ENCODE peak calls at places on chromosomes 16 and 17, in six cellular contexts. G is GM23248, S is neural progenitor cell, L is GM23338, P is hepatocyte, X is PC-3. V is an unnamed sample.
A peak's percentile ranks its signal among the peaks of the same experiment; 100 is the strongest.

GRCh38 chr17:45719335-45720071 is 64.6 kb upstream of the CRHR1 start:
- DNase-seq in P (peak; percentile 68), S (peak; percentile 54), X (peak; percentile 97), G (peak; percentile 96), L (peak; percentile 69), V (no peak)

GRCh38 chr17:50037321-50038107 is 18.4 kb upstream of the ITGA3 start:
- DNase-seq in L (no peak), P (peak; percentile 40), S (no peak), G (peak; percentile 90), X (peak; percentile 92), V (no peak)

GRCh38 chr17:76659928-76660614 is 16.5 kb upstream of the ST6GALNAC1 start:
- DNase-seq in P (no peak), G (peak; percentile 48), X (peak; percentile 50), S (no peak), L (no peak), V (no peak)

GRCh38 chr16:17452931-17453330 is 17.8 kb downstream of the XYLT1 start:
- DNase-seq in L (no peak), S (no peak), P (no peak), X (no peak), G (peak; percentile 55), V (no peak)

GRCh38 chr16:54934536-54935410 is 4.1 kb downstream of the IRX5 start:
- DNase-seq in L (peak; percentile 85), X (no peak), G (peak; percentile 72), S (peak; percentile 86), P (peak; percentile 30), V (no peak)

GRCh38 chr17:74960739-74961342 is 11.7 kb downstream of the HID1 start:
- DNase-seq in S (peak; percentile 80), G (peak; percentile 40), L (peak; percentile 84), P (peak; percentile 87), X (no peak), V (peak; percentile 90)

GRCh38 chr16:65097296-65097695 is 24.6 kb downstream of the CDH11 start:
- DNase-seq in P (no peak), L (no peak), G (no peak), S (no peak), X (no peak), V (no peak)

GRCh38 chr16:4015275-4015990 is 100.8 kb downstream of the ADCY9 start:
- DNase-seq in X (no peak), G (no peak), P (peak; percentile 80), S (no peak), L (no peak), V (no peak)

GRCh38 chr17:74513987-74514631 is 17.2 kb downstream of the CD300LB start:
- DNase-seq in G (peak; percentile 80), P (peak; percentile 29), L (peak; percentile 77), S (peak; percentile 30), X (peak; percentile 46), V (peak; percentile 87)

GRCh38 chr17:3572231-3572630 is 14.6 kb upstream of the TRPV3 start:
- DNase-seq in P (no peak), X (no peak), L (no peak), S (no peak), G (no peak), V (no peak)

GRCh38 chr17:3961564-3962047 is 2.6 kb downstream of the ATP2A3 start:
- DNase-seq in X (no peak), S (no peak), G (no peak), L (no peak), P (no peak), V (peak; percentile 97)

GRCh38 chr16:81522141-81522701 is 77.6 kb downstream of the CMIP start:
- DNase-seq in L (peak; percentile 72), P (no peak), G (no peak), X (peak; percentile 18), S (no peak), V (no peak)

GRCh38 chr16:30585022-30585399 is 486 bp downstream of the ZNF785 start:
- DNase-seq in S (peak; percentile 37), P (peak; percentile 21), X (peak; percentile 4), G (peak; percentile 64), L (peak; percentile 70), V (no peak)

DNA sequence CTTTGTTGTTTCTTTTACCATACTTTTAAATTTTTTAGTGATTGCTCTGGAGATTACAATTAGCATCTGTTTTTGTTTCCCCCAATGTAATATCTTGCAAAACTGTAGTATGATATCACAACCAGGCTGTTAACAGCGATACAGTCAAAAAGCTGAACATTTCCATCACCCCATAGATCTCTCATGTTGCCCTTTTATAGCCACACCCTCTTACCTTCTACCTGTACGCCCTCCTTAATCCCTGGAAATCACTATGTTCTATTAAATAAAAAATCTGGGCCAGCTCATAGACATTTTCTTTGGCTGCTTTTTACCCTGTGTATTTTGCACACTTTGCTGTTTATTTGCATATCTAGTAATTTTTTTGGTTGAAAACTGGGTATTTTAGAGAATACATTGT is 67.2 kb upstream of the NACA2 start:
- DNase-seq in P (no peak), X (no peak), L (no peak), S (no peak), G (no peak), V (no peak)
- H2AFZ ChIP-seq in P (no peak overlapping the region), X (no peak overlapping the region), L (no peak overlapping the region), S (no peak overlapping the region), G (no peak overlapping the region), V (no peak overlapping the region)

DNA sequence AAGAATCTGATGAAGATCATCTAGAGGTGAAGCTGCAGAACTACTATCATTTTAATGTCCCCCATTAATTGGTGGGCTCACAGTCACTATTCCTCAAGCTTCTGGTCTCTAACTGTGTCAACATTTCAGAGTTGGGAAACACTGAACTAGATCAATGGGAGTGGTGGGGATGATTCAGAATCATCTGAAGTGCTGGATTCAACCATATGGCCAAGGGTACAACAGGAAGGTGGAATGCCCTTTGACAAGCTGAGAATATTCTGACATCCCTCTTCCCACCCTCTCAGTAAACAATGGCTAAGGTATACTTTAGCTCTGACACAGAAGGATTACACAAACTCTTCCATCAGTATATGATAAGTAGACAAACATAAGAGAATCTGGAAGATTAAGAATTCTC is 16.0 kb upstream of the RFFL start:
- DNase-seq in P (peak; percentile 51), S (no peak), X (peak; percentile 85), L (no peak), G (peak; percentile 33), V (no peak)
- H3K36me3 ChIP-seq in P (no peaks in the 10 kb centered on the region), S (no peaks in the 10 kb centered on the region), X (peaks cover 5% of the 10 kb centered on the region), L (no peaks in the 10 kb centered on the region), G (no peaks in the 10 kb centered on the region), V (no peaks in the 10 kb centered on the region)

GRCh38 chr17:7862692-7863437 is 5.1 kb downstream of the CYB5D1 start:
- DNase-seq in X (peak; percentile 60), G (peak; percentile 64), L (peak; percentile 91), S (peak; percentile 82), P (peak; percentile 75), V (peak; percentile 69)
- TF ChIP-seq EZH2phosphoT487 in X (no peak), G (no peak), L (no peak), S (no peak), P (no peak), V (no peak)

GRCh38 chr16:53071748-53072301 is 17.0 kb downstream of the CHD9 start:
- DNase-seq in P (no peak), G (no peak), X (no peak), S (no peak), L (no peak), V (peak; percentile 84)
- H2AFZ ChIP-seq in P (no peak overlapping the region), G (no peak overlapping the region), X (no peak overlapping the region), S (no peak overlapping the region), L (no peak overlapping the region), V (no peak overlapping the region)

GRCh38 chr17:60615840-60616239 is 15.8 kb downstream of the PPM1D start:
- DNase-seq in X (no peak), L (no peak), S (no peak), P (no peak), G (no peak), V (no peak)

GRCh38 chr17:60615108-60615507 is 15.1 kb downstream of the PPM1D start:
- DNase-seq in X (no peak), S (no peak), G (no peak), P (no peak), L (no peak), V (no peak)

GRCh38 chr17:60622961-60623360 is 23.0 kb downstream of the PPM1D start:
- DNase-seq in G (no peak), S (no peak), P (no peak), X (no peak), L (no peak), V (no peak)

GRCh38 chr17:60618080-60618479 is 18.1 kb downstream of the PPM1D start:
- DNase-seq in G (no peak), L (no peak), X (no peak), S (no peak), P (no peak), V (no peak)

GRCh38 chr17:60618854-60619253 is 18.9 kb downstream of the PPM1D start:
- DNase-seq in L (no peak), G (no peak), P (no peak), S (no peak), X (no peak), V (no peak)
- H3K36me3 ChIP-seq in L (no peaks in the 10 kb centered on the region), G (no peaks in the 10 kb centered on the region), P (no peaks in the 10 kb centered on the region), S (no peaks in the 10 kb centered on the region), X (no peaks in the 10 kb centered on the region), V (peaks cover 4% of the 10 kb centered on the region)

DNA sequence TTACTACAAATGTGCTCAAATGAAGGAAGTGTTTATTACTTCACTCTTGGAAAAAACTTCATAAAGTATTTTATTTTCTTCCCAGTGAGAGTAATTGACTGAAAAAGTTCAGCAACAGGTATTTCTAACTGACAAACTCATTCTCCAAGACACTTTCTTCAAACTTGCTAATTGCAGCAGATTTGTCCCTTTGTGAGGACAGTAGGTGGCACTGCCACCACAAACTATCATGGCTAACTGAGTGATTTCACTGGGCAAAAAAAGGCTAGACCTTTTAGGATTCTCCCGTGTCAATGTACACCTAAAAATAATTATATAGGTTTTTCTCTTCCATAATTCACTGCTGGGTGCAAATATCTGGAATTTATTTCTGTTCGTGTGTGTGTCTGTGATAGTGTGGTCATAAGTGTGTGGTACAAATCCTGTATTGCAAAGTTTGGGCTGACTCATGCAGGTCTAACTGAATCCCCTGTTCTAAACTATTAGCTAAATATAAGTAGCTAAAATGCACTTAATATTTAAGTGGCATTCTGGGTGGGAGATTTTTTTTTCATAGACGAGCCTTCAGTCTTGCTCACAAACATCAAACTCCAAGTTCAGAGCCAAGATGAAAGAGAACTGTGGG is 3.9 kb downstream of the HS3ST3A1 start:
- DNase-seq in S (peak; percentile 65), X (peak; percentile 78), L (peak; percentile 46), P (peak; percentile 64), G (peak; percentile 73), V (peak; percentile 49)
- TF ChIP-seq EZH2phosphoT487 in S (no peak), X (no peak), L (no peak), P (no peak), G (no peak), V (no peak)

DNA sequence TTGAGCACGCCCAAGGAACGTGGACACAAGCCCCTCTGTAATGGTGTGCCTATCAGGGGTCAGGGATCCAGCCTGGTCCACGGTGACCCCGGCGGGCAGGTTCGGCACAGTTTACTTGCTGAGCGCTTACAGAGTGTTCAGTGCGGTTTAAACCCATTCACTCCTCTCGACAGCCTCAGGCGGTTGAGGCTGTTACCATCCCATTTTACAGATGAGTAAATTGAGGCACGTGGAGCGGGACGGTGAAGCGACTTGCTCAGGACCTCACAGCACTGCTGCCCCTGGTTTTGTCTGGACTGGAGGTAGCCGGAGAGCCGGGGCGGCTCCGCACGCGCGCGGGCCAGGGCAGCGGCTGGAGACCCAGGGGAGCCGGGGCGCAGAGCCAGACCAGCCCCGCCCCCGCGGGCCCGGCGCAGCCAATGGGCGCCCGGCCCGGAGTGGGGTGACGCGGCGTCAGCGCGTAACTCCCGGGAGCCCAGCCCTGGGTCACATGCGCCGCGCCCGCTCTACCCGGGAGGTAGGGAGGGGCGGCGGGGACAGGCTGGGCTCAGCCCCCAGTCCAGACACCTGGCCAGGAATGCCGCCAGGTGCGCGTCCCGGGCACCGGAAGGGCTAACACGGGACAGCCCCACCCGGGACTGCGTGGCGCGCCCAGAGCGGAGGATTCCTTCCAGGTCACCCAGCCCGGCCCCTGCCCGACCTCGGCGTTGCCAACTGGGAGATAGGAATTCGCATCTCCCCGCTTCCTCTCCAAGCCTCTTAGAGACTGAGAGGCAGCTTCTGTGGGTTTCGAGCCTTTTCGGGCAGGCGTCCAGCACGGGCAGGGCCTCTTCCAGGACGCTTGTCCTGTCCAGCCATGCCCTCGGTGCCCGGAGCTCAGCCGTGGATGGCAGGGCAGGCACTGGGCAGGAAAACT is 3.3 kb upstream of the SREBF1 start:
- DNase-seq in X (peak; percentile 98), L (peak; percentile 96), S (peak; percentile 94), P (peak; percentile 97), G (peak; percentile 92), V (peak; percentile 90)
- H2AFZ ChIP-seq in X (peak overlapping the region; percentile 65), L (no peak overlapping the region), S (no peak overlapping the region), P (no peak overlapping the region), G (peak overlapping the region; percentile 52), V (peak overlapping the region; percentile 29)

V was measured in OCI-LY7.